ENCODE peak calls at places on chromosome 12, in four cellular contexts. X is sciatic nerve; E is effector memory CD4-positive, alpha-beta T cell; S is HTR-8/SVneo. Q is an unnamed sample.

GRCh38 chr12:77382096-77382742 is 316.9 kb upstream of the E2F7 start:
- DNase-seq in X (no peak), E (no peak), S (no peak), Q (no peak)

GRCh38 chr12:77842430-77842829 is 11.7 kb downstream of the NAV3 start:
- DNase-seq in X (no peak), E (no peak), S (no peak), Q (no peak)

GRCh38 chr12:95083938-95084337 is 10.5 kb upstream of the NR2C1 start:
- DNase-seq in X (no peak), E (no peak), S (peak), Q (no peak)

GRCh38 chr12:107349008-107349747 is 255.8 kb upstream of the CRY1 start:
- DNase-seq in X (no peak), E (no peak), S (peak), Q (no peak)

GRCh38 chr12:76890407-76891143 is 11.8 kb upstream of the CSRP2 start:
- DNase-seq in X (no peak), E (no peak), S (no peak), Q (no peak)

GRCh38 chr12:85016423-85016822 is 19.7 kb downstream of the TSPAN19 start:
- DNase-seq in X (no peak), E (no peak), S (no peak), Q (no peak)

GRCh38 chr12:25552681-25553080 is 402 bp downstream of the LMNTD1 start:
- DNase-seq in X (no peak), E (no peak), S (no peak), Q (no peak)

GRCh38 chr12:52119398-52120254 is 40.1 kb downstream of the SMIM41 start:
- DNase-seq in X (no peak), E (no peak), S (peak), Q (no peak)

GRCh38 chr12:24278832-24279231 is 329.4 kb upstream of the SOX5 start:
- DNase-seq in X (no peak), E (no peak), S (no peak), Q (no peak)

GRCh38 chr12:9221476-9221875 is 13.3 kb upstream of the PZP start:
- DNase-seq in X (no peak), E (no peak), S (no peak), Q (no peak)

GRCh38 chr12:81950871-81951270 is 191.7 kb upstream of the PPFIA2 start:
- DNase-seq in X (no peak), E (no peak), S (no peak), Q (no peak)

GRCh38 chr12:2924019-2924418 is 33.3 kb downstream of the TULP3 start:
- DNase-seq in X (no peak), E (no peak), S (no peak), Q (no peak)

GRCh38 chr12:11719678-11720099 is 70.2 kb downstream of the ETV6 start:
- DNase-seq in X (peak), E (peak), S (peak), Q (peak)

GRCh38 chr12:132143328-132144071 is 619 bp downstream of the DDX51 start:
- DNase-seq in X (peak), E (peak), S (no peak), Q (no peak)

GRCh38 chr12:132695431-132695830 is 8.0 kb downstream of the PXMP2 start:
- DNase-seq in X (no peak), E (no peak), S (no peak), Q (no peak)

GRCh38 chr12:97764700-97765099 is 302.1 kb downstream of the RMST start:
- DNase-seq in X (no peak), E (no peak), S (no peak), Q (no peak)

GRCh38 chr12:39145175-39145999 is 240.0 kb upstream of the CPNE8 start:
- DNase-seq in X (no peak), E (no peak), S (peak), Q (no peak)

GRCh38 chr12:111442301-111443045 is 36.8 kb downstream of the SH2B3 start:
- DNase-seq in X (peak), E (no peak), S (no peak), Q (peak)

GRCh38 chr12:6613776-6614512 is 6.8 kb upstream of the CHD4 start:
- DNase-seq in X (peak), E (no peak), S (peak), Q (peak)

Q was measured in coronary artery.